ENCODE peak calls at places on chromosome 7, in five cellular contexts. C is stimulated activated CD8-positive, alpha-beta memory T cell treated with anti-CD3 and anti-CD28 coated beads, Interleukin-2, amount 100 ng/mL, for 1 hour; P is cardiac septum; V is heart left ventricle; B is progenitor cell of endocrine pancreas. D is an unnamed sample.

GRCh38 chr7:1418505-1419309 is 40.6 kb downstream of the MICALL2 start:
- DNase-seq in C (no peak), B (no peak), P (no peak), V (no peak), D (no peak)

GRCh38 chr7:54796150-54796549 is 37.1 kb upstream of the SEC61G start:
- DNase-seq in V (no peak), P (no peak), C (no peak), B (no peak), D (no peak)

GRCh38 chr7:73358590-73359275 is 30.8 kb downstream of the FKBP6 start:
- DNase-seq in B (no peak), V (no peak), P (no peak), C (no peak), D (no peak)

GRCh38 chr7:42087616-42088015 is 149.4 kb downstream of the GLI3 start:
- DNase-seq in V (no peak), B (no peak), C (no peak), P (no peak), D (no peak)

GRCh38 chr7:46315891-46316290 is 394.8 kb upstream of the IGFBP3 start:
- DNase-seq in C (no peak), V (no peak), P (no peak), B (no peak), D (peak; percentile 70)

GRCh38 chr7:42745357-42746022 is 166.4 kb downstream of the C7orf25 start:
- DNase-seq in C (no peak), B (no peak), V (peak; percentile 25), P (no peak), D (no peak)

GRCh38 chr7:142420554-142421362 is 162.9 kb upstream of the PRSS58 start:
- DNase-seq in V (no peak), C (no peak), P (no peak), B (no peak), D (peak; percentile 14)

GRCh38 chr7:158078161-158078910 is 509.3 kb downstream of the PTPRN2 start:
- DNase-seq in B (no peak), C (no peak), P (no peak), V (no peak), D (no peak)

GRCh38 chr7:42739591-42739990 is 172.3 kb downstream of the C7orf25 start:
- DNase-seq in V (peak; percentile 27), C (no peak), B (no peak), P (no peak), D (no peak)

GRCh38 chr7:132160525-132161230 is 415.6 kb downstream of the PLXNA4 start:
- DNase-seq in B (no peak), V (no peak), C (no peak), P (no peak), D (no peak)

GRCh38 chr7:151694828-151695580 is 175.3 kb upstream of the RHEB start:
- DNase-seq in B (no peak), P (peak; percentile 84), V (peak; percentile 84), C (no peak), D (no peak)

GRCh38 chr7:99868246-99868645 is 8.6 kb downstream of the OR2AE1 start:
- DNase-seq in C (no peak), P (no peak), V (no peak), B (no peak), D (no peak)

GRCh38 chr7:35003679-35004278 is 33.5 kb downstream of the DPY19L1 start:
- DNase-seq in V (peak; percentile 19), C (no peak), B (no peak), P (no peak), D (peak; percentile 88)

GRCh38 chr7:137458399-137458798 is 114.9 kb upstream of the PTN start:
- DNase-seq in C (no peak), B (no peak), V (no peak), P (no peak), D (peak; percentile 44)